ENCODE peak calls at places on chromosomes 16 and 17, in six cellular contexts. One of them, this sample, is unnamed.

GRCh38 chr16:57535680-57536305 is 578 bp downstream of the CCDC102A start:
- DNase-seq in cardiac fibroblast: peak
- DNase-seq in neural progenitor cell: peak
- DNase-seq in ascending aorta: peak
- DNase-seq in epithelial cell of esophagus: peak
- DNase-seq in CD4-positive, alpha-beta T cell: peak
- DNase-seq in this sample: peak

GRCh38 chr17:73998246-73999220 is 204.9 kb upstream of the RPL38 start:
- DNase-seq in cardiac fibroblast: no peak
- DNase-seq in neural progenitor cell: peak
- DNase-seq in ascending aorta: no peak
- DNase-seq in epithelial cell of esophagus: peak
- DNase-seq in CD4-positive, alpha-beta T cell: peak
- DNase-seq in this sample: peak

GRCh38 chr16:18984425-18985005 is 781 bp downstream of the TMC7 start:
- DNase-seq in cardiac fibroblast: no peak
- DNase-seq in neural progenitor cell: no peak
- DNase-seq in ascending aorta: no peak
- DNase-seq in epithelial cell of esophagus: no peak
- DNase-seq in CD4-positive, alpha-beta T cell: no peak
- DNase-seq in this sample: no peak

GRCh38 chr16:78562156-78562555 is 462.7 kb downstream of the WWOX start:
- DNase-seq in cardiac fibroblast: no peak
- DNase-seq in neural progenitor cell: no peak
- DNase-seq in ascending aorta: no peak
- DNase-seq in epithelial cell of esophagus: no peak
- DNase-seq in CD4-positive, alpha-beta T cell: no peak
- DNase-seq in this sample: no peak

GRCh38 chr17:75824050-75824552 is 20.1 kb downstream of the UNC13D start:
- DNase-seq in cardiac fibroblast: no peak
- DNase-seq in neural progenitor cell: no peak
- DNase-seq in ascending aorta: no peak
- DNase-seq in epithelial cell of esophagus: no peak
- DNase-seq in CD4-positive, alpha-beta T cell: no peak
- DNase-seq in this sample: no peak

GRCh38 chr17:28563475-28563874 is 7.8 kb downstream of the PIGS start:
- DNase-seq in cardiac fibroblast: peak
- DNase-seq in neural progenitor cell: no peak
- DNase-seq in ascending aorta: no peak
- DNase-seq in epithelial cell of esophagus: no peak
- DNase-seq in CD4-positive, alpha-beta T cell: no peak
- DNase-seq in this sample: no peak

GRCh38 chr17:3911271-3912053 is 4.8 kb downstream of the P2RX1 start:
- DNase-seq in cardiac fibroblast: no peak
- DNase-seq in neural progenitor cell: no peak
- DNase-seq in ascending aorta: no peak
- DNase-seq in epithelial cell of esophagus: no peak
- DNase-seq in CD4-positive, alpha-beta T cell: peak
- DNase-seq in this sample: no peak

GRCh38 chr17:72518333-72518732 is 397.5 kb downstream of the SOX9 start:
- DNase-seq in cardiac fibroblast: no peak
- DNase-seq in neural progenitor cell: no peak
- DNase-seq in ascending aorta: no peak
- DNase-seq in epithelial cell of esophagus: no peak
- DNase-seq in CD4-positive, alpha-beta T cell: no peak
- DNase-seq in this sample: no peak

GRCh38 chr16:1002399-1003161 is 21.0 kb downstream of the SOX8 start:
- DNase-seq in cardiac fibroblast: peak
- DNase-seq in neural progenitor cell: no peak
- DNase-seq in ascending aorta: no peak
- DNase-seq in epithelial cell of esophagus: peak
- DNase-seq in CD4-positive, alpha-beta T cell: peak
- DNase-seq in this sample: no peak

GRCh38 chr16:58025351-58026138 is at the start of gene MMP15:
- DNase-seq in cardiac fibroblast: peak
- DNase-seq in neural progenitor cell: peak
- DNase-seq in ascending aorta: no peak
- DNase-seq in epithelial cell of esophagus: peak
- DNase-seq in CD4-positive, alpha-beta T cell: peak
- DNase-seq in this sample: peak

GRCh38 chr17:48610282-48611211 is at the start of gene HOXB7:
- DNase-seq in cardiac fibroblast: no peak
- DNase-seq in neural progenitor cell: no peak
- DNase-seq in ascending aorta: no peak
- DNase-seq in epithelial cell of esophagus: no peak
- DNase-seq in CD4-positive, alpha-beta T cell: no peak
- DNase-seq in this sample: no peak

GRCh38 chr17:1724351-1724868 is at the start of gene WDR81:
- DNase-seq in cardiac fibroblast: peak
- DNase-seq in neural progenitor cell: peak
- DNase-seq in ascending aorta: peak
- DNase-seq in epithelial cell of esophagus: peak
- DNase-seq in CD4-positive, alpha-beta T cell: peak
- DNase-seq in this sample: peak

GRCh38 chr17:63843387-63844292 is 1.2 kb upstream of the SMARCD2 start:
- DNase-seq in cardiac fibroblast: peak
- DNase-seq in neural progenitor cell: no peak
- DNase-seq in ascending aorta: no peak
- DNase-seq in epithelial cell of esophagus: no peak
- DNase-seq in CD4-positive, alpha-beta T cell: no peak
- DNase-seq in this sample: no peak

GRCh38 chr17:83151442-83152220 is 72.2 kb downstream of the METRNL start:
- DNase-seq in cardiac fibroblast: peak
- DNase-seq in neural progenitor cell: no peak
- DNase-seq in ascending aorta: no peak
- DNase-seq in epithelial cell of esophagus: no peak
- DNase-seq in CD4-positive, alpha-beta T cell: no peak
- DNase-seq in this sample: no peak

GRCh38 chr17:57044976-57045867 is 39.8 kb upstream of the AKAP1 start:
- DNase-seq in cardiac fibroblast: no peak
- DNase-seq in neural progenitor cell: no peak
- DNase-seq in ascending aorta: no peak
- DNase-seq in epithelial cell of esophagus: no peak
- DNase-seq in CD4-positive, alpha-beta T cell: no peak
- DNase-seq in this sample: no peak

GRCh38 chr17:10119203-10120112 is 78.9 kb downstream of the GAS7 start:
- DNase-seq in cardiac fibroblast: no peak
- DNase-seq in neural progenitor cell: no peak
- DNase-seq in ascending aorta: no peak
- DNase-seq in epithelial cell of esophagus: peak
- DNase-seq in CD4-positive, alpha-beta T cell: no peak
- DNase-seq in this sample: no peak

GRCh38 chr16:79296491-79296890 is 304.0 kb downstream of the MAF start:
- DNase-seq in cardiac fibroblast: no peak
- DNase-seq in neural progenitor cell: no peak
- DNase-seq in ascending aorta: no peak
- DNase-seq in epithelial cell of esophagus: no peak
- DNase-seq in CD4-positive, alpha-beta T cell: no peak
- DNase-seq in this sample: no peak

GRCh38 chr17:39699818-39700147 is at the start of gene ERBB2:
- DNase-seq in cardiac fibroblast: peak
- DNase-seq in neural progenitor cell: peak
- DNase-seq in ascending aorta: no peak
- DNase-seq in epithelial cell of esophagus: peak
- DNase-seq in CD4-positive, alpha-beta T cell: no peak
- DNase-seq in this sample: peak

GRCh38 chr16:53036066-53036465 is 16.6 kb downstream of the CHD9NB start:
- DNase-seq in cardiac fibroblast: no peak
- DNase-seq in neural progenitor cell: no peak
- DNase-seq in ascending aorta: no peak
- DNase-seq in epithelial cell of esophagus: no peak
- DNase-seq in CD4-positive, alpha-beta T cell: no peak
- DNase-seq in this sample: no peak

GRCh38 chr17:50426814-50427787 is 1.1 kb downstream of the ACSF2 start:
- DNase-seq in cardiac fibroblast: peak
- DNase-seq in neural progenitor cell: peak
- DNase-seq in ascending aorta: no peak
- DNase-seq in epithelial cell of esophagus: peak
- DNase-seq in CD4-positive, alpha-beta T cell: no peak
- DNase-seq in this sample: no peak
- TF ChIP-seq CTCF in cardiac fibroblast: no peak
- TF ChIP-seq CTCF in neural progenitor cell: peak
- TF ChIP-seq CTCF in ascending aorta: peak
- TF ChIP-seq CTCF in epithelial cell of esophagus: peak
- TF ChIP-seq CTCF in CD4-positive, alpha-beta T cell: no peak
- TF ChIP-seq CTCF in this sample: peak

DNA sequence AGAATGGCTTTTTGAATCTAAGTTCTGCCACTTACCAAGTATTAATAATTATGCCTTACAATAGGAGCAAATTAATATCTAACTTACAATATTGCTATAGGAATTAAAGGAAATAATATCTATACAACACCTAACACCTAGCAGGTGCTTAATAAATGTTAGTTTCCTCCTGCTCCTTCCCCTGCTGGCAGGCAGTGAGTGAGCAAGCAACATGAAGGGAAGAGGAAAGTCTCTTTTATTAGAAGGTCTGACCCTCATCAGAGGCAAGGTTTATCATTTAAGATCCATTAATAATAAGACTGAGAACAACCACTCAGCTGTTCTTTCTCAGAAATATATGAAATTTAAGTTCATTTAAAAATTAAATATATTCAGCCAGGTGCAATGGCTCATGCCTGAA is 6.7 kb upstream of the DYNC1LI2 start:
- DNase-seq in cardiac fibroblast: no peak
- DNase-seq in neural progenitor cell: no peak
- DNase-seq in ascending aorta: no peak
- DNase-seq in epithelial cell of esophagus: no peak
- DNase-seq in CD4-positive, alpha-beta T cell: no peak
- DNase-seq in this sample: no peak
- TF ChIP-seq CTCF in cardiac fibroblast: no peak
- TF ChIP-seq CTCF in neural progenitor cell: peak
- TF ChIP-seq CTCF in ascending aorta: no peak
- TF ChIP-seq CTCF in epithelial cell of esophagus: peak
- TF ChIP-seq CTCF in CD4-positive, alpha-beta T cell: no peak
- TF ChIP-seq CTCF in this sample: peak

GRCh38 chr16:88192601-88193000 is 190.2 kb upstream of the ZNF469 start:
- DNase-seq in cardiac fibroblast: no peak
- DNase-seq in neural progenitor cell: no peak
- DNase-seq in ascending aorta: no peak
- DNase-seq in epithelial cell of esophagus: no peak
- DNase-seq in CD4-positive, alpha-beta T cell: no peak
- DNase-seq in this sample: no peak

GRCh38 chr16:88195911-88196465 is 186.8 kb upstream of the ZNF469 start:
- DNase-seq in cardiac fibroblast: no peak
- DNase-seq in neural progenitor cell: no peak
- DNase-seq in ascending aorta: no peak
- DNase-seq in epithelial cell of esophagus: no peak
- DNase-seq in CD4-positive, alpha-beta T cell: no peak
- DNase-seq in this sample: no peak

GRCh38 chr16:88196471-88197400 is 186.0 kb upstream of the ZNF469 start:
- DNase-seq in cardiac fibroblast: no peak
- DNase-seq in neural progenitor cell: no peak
- DNase-seq in ascending aorta: no peak
- DNase-seq in epithelial cell of esophagus: no peak
- DNase-seq in CD4-positive, alpha-beta T cell: no peak
- DNase-seq in this sample: no peak

GRCh38 chr16:88195021-88195581 is 187.7 kb upstream of the ZNF469 start:
- DNase-seq in cardiac fibroblast: no peak
- DNase-seq in neural progenitor cell: no peak
- DNase-seq in ascending aorta: no peak
- DNase-seq in epithelial cell of esophagus: no peak
- DNase-seq in CD4-positive, alpha-beta T cell: no peak
- DNase-seq in this sample: no peak

DNA sequence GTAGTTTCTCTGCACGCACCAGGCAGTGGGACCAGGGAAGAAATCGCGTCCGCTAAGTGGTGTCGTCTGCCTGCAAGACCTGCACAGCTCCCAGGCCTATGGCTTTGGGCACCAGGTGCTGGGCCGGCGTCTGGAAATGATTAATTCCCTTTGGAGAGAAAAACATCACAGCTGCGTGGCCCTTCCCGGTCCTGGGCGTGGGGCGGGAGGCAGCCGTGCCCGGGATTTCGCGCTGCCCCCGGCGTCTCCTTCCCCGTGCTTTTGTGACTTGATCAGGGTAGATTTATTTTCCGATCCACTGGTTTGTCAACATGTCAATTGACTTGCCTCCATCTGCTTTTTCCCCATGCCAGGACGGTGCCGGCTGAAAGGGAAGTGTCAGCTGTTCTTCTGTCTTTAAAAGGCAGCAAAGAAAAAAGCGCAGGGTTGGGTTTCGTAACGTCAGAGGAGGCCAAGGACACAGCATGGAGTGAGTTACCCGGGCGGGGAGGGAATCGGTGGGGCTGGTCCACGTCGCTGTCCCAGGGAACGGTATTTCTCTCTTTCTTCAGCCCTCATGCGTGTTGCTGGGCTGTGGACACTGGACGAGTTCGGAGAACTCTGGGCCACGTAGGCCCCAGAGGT is 188.2 kb upstream of the ZNF469 start:
- DNase-seq in cardiac fibroblast: no peak
- DNase-seq in neural progenitor cell: no peak
- DNase-seq in ascending aorta: no peak
- DNase-seq in epithelial cell of esophagus: no peak
- DNase-seq in CD4-positive, alpha-beta T cell: no peak
- DNase-seq in this sample: no peak
- TF ChIP-seq CTCF in cardiac fibroblast: no peak
- TF ChIP-seq CTCF in neural progenitor cell: no peak
- TF ChIP-seq CTCF in ascending aorta: no peak
- TF ChIP-seq CTCF in epithelial cell of esophagus: no peak
- TF ChIP-seq CTCF in CD4-positive, alpha-beta T cell: no peak
- TF ChIP-seq CTCF in this sample: no peak

GRCh38 chr16:84047206-84047605 is 4.6 kb upstream of the SLC38A8 start:
- DNase-seq in cardiac fibroblast: no peak
- DNase-seq in neural progenitor cell: no peak
- DNase-seq in ascending aorta: no peak
- DNase-seq in epithelial cell of esophagus: no peak
- DNase-seq in CD4-positive, alpha-beta T cell: no peak
- DNase-seq in this sample: no peak

GRCh38 chr16:84047626-84048025 is 5.0 kb upstream of the SLC38A8 start:
- DNase-seq in cardiac fibroblast: no peak
- DNase-seq in neural progenitor cell: no peak
- DNase-seq in ascending aorta: no peak
- DNase-seq in epithelial cell of esophagus: no peak
- DNase-seq in CD4-positive, alpha-beta T cell: no peak
- DNase-seq in this sample: no peak

GRCh38 chr16:84048871-84049270 is 6.3 kb upstream of the SLC38A8 start:
- DNase-seq in cardiac fibroblast: no peak
- DNase-seq in neural progenitor cell: no peak
- DNase-seq in ascending aorta: no peak
- DNase-seq in epithelial cell of esophagus: no peak
- DNase-seq in CD4-positive, alpha-beta T cell: no peak
- DNase-seq in this sample: no peak

GRCh38 chr16:84049403-84050060 is 6.9 kb upstream of the SLC38A8 start:
- DNase-seq in cardiac fibroblast: no peak
- DNase-seq in neural progenitor cell: no peak
- DNase-seq in ascending aorta: no peak
- DNase-seq in epithelial cell of esophagus: no peak
- DNase-seq in CD4-positive, alpha-beta T cell: no peak
- DNase-seq in this sample: no peak

GRCh38 chr16:84048306-84048705 is 5.7 kb upstream of the SLC38A8 start:
- DNase-seq in cardiac fibroblast: no peak
- DNase-seq in neural progenitor cell: peak
- DNase-seq in ascending aorta: no peak
- DNase-seq in epithelial cell of esophagus: peak
- DNase-seq in CD4-positive, alpha-beta T cell: no peak
- DNase-seq in this sample: peak
- TF ChIP-seq CTCF in cardiac fibroblast: no peak
- TF ChIP-seq CTCF in neural progenitor cell: peak
- TF ChIP-seq CTCF in ascending aorta: no peak
- TF ChIP-seq CTCF in epithelial cell of esophagus: peak
- TF ChIP-seq CTCF in CD4-positive, alpha-beta T cell: no peak
- TF ChIP-seq CTCF in this sample: peak

GRCh38 chr16:12176051-12176450 is 199.5 kb downstream of the SNX29 start:
- DNase-seq in cardiac fibroblast: no peak
- DNase-seq in neural progenitor cell: no peak
- DNase-seq in ascending aorta: no peak
- DNase-seq in epithelial cell of esophagus: no peak
- DNase-seq in CD4-positive, alpha-beta T cell: no peak
- DNase-seq in this sample: no peak
- TF ChIP-seq CTCF in cardiac fibroblast: no peak
- TF ChIP-seq CTCF in neural progenitor cell: no peak
- TF ChIP-seq CTCF in ascending aorta: no peak
- TF ChIP-seq CTCF in epithelial cell of esophagus: no peak
- TF ChIP-seq CTCF in CD4-positive, alpha-beta T cell: no peak
- TF ChIP-seq CTCF in this sample: no peak